ENCODE peak calls at places on chromosomes 4 and X, in four cellular contexts. W, S, D and Q are unnamed samples.

GRCh38 chrX:70554081-70554480 is 109.4 kb downstream of the DLG3 start:
- DNase-seq in W (no peak), S (no peak), D (peak; percentile 42), Q (no peak)

GRCh38 chrX:73400136-73400748 is 46.6 kb upstream of the CDX4 start:
- DNase-seq in W (no peak), S (no peak), D (no peak), Q (no peak)

GRCh38 chrX:50211510-50211909 is 6.9 kb downstream of the CCNB3 start:
- DNase-seq in W (no peak), S (no peak), D (peak; percentile 5), Q (no peak)

GRCh38 chr4:110196206-110196870 is 2.1 kb downstream of the ELOVL6 start:
- DNase-seq in W (peak; percentile 30), S (peak; percentile 86), D (peak; percentile 28), Q (no peak)

GRCh38 chr4:175560628-175561027 is 251.4 kb downstream of the GPM6A start:
- DNase-seq in W (peak; percentile 19), S (no peak), D (peak; percentile 18), Q (no peak)

GRCh38 chr4:186740822-186741221 is 17.2 kb upstream of the FAT1 start:
- DNase-seq in W (no peak), S (no peak), D (peak; percentile 44), Q (no peak)

GRCh38 chr4:8198906-8199593 is at the start of gene SH3TC1:
- DNase-seq in W (peak; percentile 56), S (peak; percentile 95), D (peak; percentile 63), Q (peak; percentile 93)

GRCh38 chr4:152972821-152973613 is 36.9 kb downstream of the FHDC1 start:
- DNase-seq in W (no peak), S (no peak), D (peak; percentile 91), Q (no peak)

GRCh38 chr4:98615991-98616390 is 42.4 kb downstream of the TSPAN5 start:
- DNase-seq in W (no peak), S (no peak), D (no peak), Q (no peak)

GRCh38 chr4:128483816-128484215 is 196.2 kb upstream of the PGRMC2 start:
- DNase-seq in W (no peak), S (no peak), D (peak; percentile 84), Q (no peak)

GRCh38 chr4:140150886-140151699 is 2.9 kb downstream of the MAML3 start:
- DNase-seq in W (peak; percentile 63), S (peak; percentile 92), D (peak; percentile 95), Q (peak; percentile 97)

GRCh38 chr4:52890401-52890791 is 28.3 kb downstream of the RASL11B start:
- DNase-seq in W (no peak), S (no peak), D (no peak), Q (no peak)

GRCh38 chr4:67963345-67963744 is at the start of gene TMPRSS11A:
- DNase-seq in W (no peak), S (no peak), D (no peak), Q (no peak)

GRCh38 chrX:141405878-141406492 is 163.7 kb upstream of the SPANXC start:
- DNase-seq in W (no peak), S (no peak), D (peak; percentile 60), Q (no peak)

GRCh38 chrX:41110801-41111625 is 25.8 kb downstream of the USP9X start:
- DNase-seq in W (no peak), S (no peak), D (no peak), Q (no peak)

GRCh38 chr4:40234519-40235039 is 37.7 kb downstream of the RHOH start:
- DNase-seq in W (no peak), S (no peak), D (no peak), Q (no peak)

GRCh38 chrX:14030248-14030592 is 528 bp upstream of the GEMIN8 start:
- DNase-seq in W (no peak), S (no peak), D (peak; percentile 58), Q (no peak)

GRCh38 chr4:108762559-108763225 is at the start of gene ETNPPL:
- DNase-seq in W (no peak), S (peak; percentile 84), D (no peak), Q (no peak)

GRCh38 chrX:45623266-45623665 is 422.6 kb upstream of the DIPK2B start:
- DNase-seq in W (no peak), S (no peak), D (peak; percentile 95), Q (no peak)

GRCh38 chrX:13803116-13803515 is 13.8 kb downstream of the GPM6B start:
- DNase-seq in W (no peak), S (no peak), D (no peak), Q (no peak)

GRCh38 chrX:14508025-14508690 is 21.2 kb upstream of the GLRA2 start:
- DNase-seq in W (no peak), S (no peak), D (no peak), Q (no peak)

GRCh38 chr4:45876235-45876890 is 247.5 kb downstream of the GABRG1 start:
- DNase-seq in W (no peak), S (no peak), D (no peak), Q (no peak)

GRCh38 chrX:98490670-98491069 is 1607.0 kb downstream of the RPA4 start:
- DNase-seq in W (no peak), S (no peak), D (no peak), Q (no peak)

GRCh38 chrX:110125435-110125834 is 122.5 kb downstream of the TMEM164 start:
- DNase-seq in W (peak; percentile 30), S (no peak), D (no peak), Q (no peak)